ENCODE peak calls at places on chromosome 20, in seven cellular contexts. F is COR-L47; N is brain microvascular endothelial cell; V is dorsolateral prefrontal cortex; U is NCI-H1417; R is activated naive CD4-positive, alpha-beta T cell; M is fibroblast of lung. X is an unnamed sample.

GRCh38 chr20:58424218-58424617 is 35.2 kb downstream of the VAPB start:
- DNase-seq in F (no peak), N (no peak), V (no peak), U (no peak), R (no peak), M (no peak), X (no peak)

GRCh38 chr20:1085515-1086272 is 32.7 kb upstream of the PSMF1 start:
- DNase-seq in F (no peak), N (no peak), V (no peak), U (no peak), R (no peak), M (no peak), X (no peak)

GRCh38 chr20:35329435-35330139 is 37.4 kb upstream of the FAM83C start:
- DNase-seq in F (no peak), N (no peak), V (no peak), U (no peak), R (no peak), M (no peak), X (no peak)

GRCh38 chr20:36848078-36848660 is 27.8 kb upstream of the TLDC2 start:
- DNase-seq in F (no peak), N (peak; percentile 91), V (no peak), U (no peak), R (no peak), M (peak; percentile 96), X (no peak)

GRCh38 chr20:4912380-4913142 is 88.7 kb downstream of the SLC23A2 start:
- DNase-seq in F (no peak), N (no peak), V (no peak), U (no peak), R (no peak), M (no peak), X (no peak)

GRCh38 chr20:7520361-7520760 is 419.9 kb downstream of the HAO1 start:
- DNase-seq in F (no peak), N (no peak), V (no peak), U (no peak), R (no peak), M (no peak), X (no peak)

GRCh38 chr20:20237093-20237959 is 130.6 kb upstream of the INSM1 start:
- DNase-seq in F (peak; percentile 48), N (peak; percentile 21), V (no peak), U (peak; percentile 60), R (no peak), M (peak; percentile 2), X (peak; percentile 27)

GRCh38 chr20:5001174-5002076 is at the start of gene SLC23A2:
- DNase-seq in F (no peak), N (no peak), V (peak; percentile 66), U (peak; percentile 58), R (peak; percentile 59), M (peak; percentile 24), X (peak; percentile 15)

GRCh38 chr20:57398231-57398821 is 7.1 kb downstream of the RBM38 start:
- DNase-seq in F (peak; percentile 88), N (no peak), V (no peak), U (no peak), R (peak; percentile 92), M (no peak), X (no peak)